ENCODE peak calls at places on chromosomes 2 and 18, in seven cellular contexts. G is K562; H is aorta; B is IMR-90; M is brain microvascular endothelial cell; D is AG04450; P is CD4-positive, alpha-beta memory T cell. V is an unnamed sample.

GRCh38 chr2:216696751-216697560 is 1.6 kb upstream of the IGFBP5 start:
- DNase-seq in G (no peak), M (peak), D (no peak), B (peak), H (no peak), P (no peak), V (peak)

GRCh38 chr2:28648147-28648546 is 103.5 kb upstream of the PPP1CB start:
- DNase-seq in P (no peak), D (no peak), G (no peak), H (peak), B (no peak), M (no peak), V (no peak)

GRCh38 chr2:171319164-171319810 is 114.5 kb downstream of the METTL8 start:
- DNase-seq in H (no peak), P (peak), M (peak), G (no peak), D (no peak), B (peak), V (no peak)

GRCh38 chr2:204625135-204625534 is 79.9 kb downstream of the PARD3B start:
- DNase-seq in M (no peak), H (no peak), D (no peak), G (no peak), B (no peak), P (no peak), V (no peak)

GRCh38 chr2:105961599-105962146 is 217.0 kb downstream of the NCK2 start:
- DNase-seq in B (no peak), M (no peak), H (no peak), P (no peak), G (no peak), D (no peak), V (no peak)

GRCh38 chr18:38966846-38967245 is 1401.2 kb upstream of the CELF4 start:
- DNase-seq in G (no peak), M (peak), H (no peak), B (no peak), P (no peak), D (no peak), V (no peak)

GRCh38 chr18:25349131-25349925 is 2.6 kb downstream of the ZNF521 start:
- DNase-seq in H (peak), D (peak), M (peak), G (no peak), B (peak), P (no peak), V (peak)

GRCh38 chr2:94869131-94869530 is 2.1 kb upstream of the TEKT4 start:
- DNase-seq in M (no peak), B (no peak), D (no peak), H (no peak), G (no peak), P (no peak), V (no peak)

GRCh38 chr18:58176915-58177717 is 133.1 kb downstream of the NEDD4L start:
- DNase-seq in P (no peak), G (no peak), D (peak), H (no peak), M (peak), B (peak), V (no peak)

GRCh38 chr18:48153641-48154481 is 223.4 kb upstream of the SMAD2 start:
- DNase-seq in M (no peak), G (no peak), P (no peak), B (no peak), D (no peak), H (peak), V (no peak)

GRCh38 chr18:4241218-4241617 is 213.9 kb downstream of the DLGAP1 start:
- DNase-seq in P (no peak), D (no peak), B (no peak), H (no peak), M (no peak), G (no peak), V (peak)

GRCh38 chr18:49757513-49758262 is 55.6 kb downstream of the ACAA2 start:
- DNase-seq in B (no peak), D (no peak), H (no peak), M (no peak), G (peak), P (no peak), V (no peak)

GRCh38 chr2:128520787-128521186 is 202.1 kb upstream of the HS6ST1 start:
- DNase-seq in G (no peak), B (no peak), D (no peak), P (no peak), M (peak), H (no peak), V (no peak)

GRCh38 chr18:32049393-32050161 is 31.0 kb downstream of the RNF125 start:
- DNase-seq in P (peak), H (peak), M (no peak), D (no peak), G (no peak), B (no peak), V (no peak)

GRCh38 chr2:237134321-237134720 is 48.6 kb downstream of the COPS8 start:
- DNase-seq in P (no peak), H (no peak), B (no peak), M (no peak), D (no peak), G (no peak), V (no peak)

GRCh38 chr2:110847651-110848050 is 115.3 kb downstream of the ACOXL start:
- DNase-seq in M (no peak), B (no peak), D (no peak), G (no peak), P (no peak), H (no peak), V (no peak)

GRCh38 chr2:131092409-131093065 is 723 bp downstream of the FAM168B start:
- DNase-seq in M (no peak), D (no peak), H (no peak), B (no peak), G (no peak), P (no peak), V (no peak)

GRCh38 chr2:20609995-20610357 is 40.9 kb downstream of the HS1BP3 start:
- DNase-seq in B (no peak), G (no peak), M (no peak), D (no peak), P (no peak), H (no peak), V (no peak)

GRCh38 chr2:168601739-168602138 is 145.7 kb downstream of the CERS6 start:
- DNase-seq in P (no peak), G (no peak), H (no peak), D (no peak), B (no peak), M (no peak), V (no peak)
- H3K27ac ChIP-seq in P (no peak), G (no peak), H (no peak), D (no peak), B (no peak), M (no peak), V (no peak)

DNA sequence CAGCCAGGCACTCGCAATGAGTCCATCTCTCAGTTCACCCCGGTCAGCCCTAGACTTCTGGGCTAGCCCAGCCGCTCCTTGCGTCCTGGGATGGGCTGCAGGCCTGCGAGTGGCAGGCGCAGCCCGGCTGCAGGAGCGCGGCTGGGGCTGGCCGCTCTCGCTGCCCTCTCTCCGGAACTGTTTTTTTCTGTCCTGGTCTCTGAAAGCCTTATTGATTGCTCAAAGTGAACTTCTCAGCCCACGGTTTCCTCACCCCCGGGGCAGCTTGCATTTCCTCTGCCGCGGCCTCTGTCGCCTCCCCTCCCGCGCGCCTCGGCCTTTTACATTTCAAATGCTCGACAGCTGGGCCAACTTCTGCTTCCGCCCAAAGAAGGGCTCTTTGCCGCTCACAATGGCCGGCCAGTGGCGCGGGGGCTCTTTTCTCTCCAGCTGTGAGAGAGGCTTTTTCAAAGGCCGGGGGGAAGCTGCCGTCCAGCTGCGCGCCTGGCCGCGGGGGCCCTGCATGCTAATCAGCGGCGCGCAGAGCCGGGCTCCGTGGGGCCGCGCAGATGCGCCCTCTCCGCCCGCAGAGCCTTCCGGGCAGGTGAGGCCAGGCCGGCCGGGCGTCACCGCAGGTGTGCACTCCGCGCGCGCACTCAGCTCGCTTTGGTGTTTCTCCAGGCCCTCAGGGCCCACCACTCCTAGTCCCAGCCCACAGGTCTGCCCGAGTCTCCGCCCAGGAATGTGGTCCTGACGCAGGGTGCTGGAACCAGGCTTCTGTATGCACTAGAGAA is 513.8 kb downstream of the RNF144A start:
- DNase-seq in M (no peak), D (no peak), P (no peak), H (peak), B (no peak), G (no peak), V (peak)
- H3K27ac ChIP-seq in M (no peak), D (no peak), P (no peak), H (no peak), B (no peak), G (no peak), V (no peak)

GRCh38 chr2:239257511-239257937 is 143.3 kb downstream of the HDAC4 start:
- DNase-seq in B (peak), M (peak), G (peak), P (peak), H (no peak), D (peak), V (peak)

GRCh38 chr2:239258248-239258647 is 142.6 kb downstream of the HDAC4 start:
- DNase-seq in B (no peak), D (no peak), M (no peak), G (no peak), H (no peak), P (no peak), V (no peak)

GRCh38 chr2:239255643-239256042 is 145.2 kb downstream of the HDAC4 start:
- DNase-seq in G (no peak), M (no peak), P (no peak), B (no peak), D (no peak), H (no peak), V (no peak)

GRCh38 chr2:239255218-239255617 is 145.6 kb downstream of the HDAC4 start:
- DNase-seq in M (no peak), D (no peak), H (no peak), P (no peak), B (no peak), G (no peak), V (no peak)

DNA sequence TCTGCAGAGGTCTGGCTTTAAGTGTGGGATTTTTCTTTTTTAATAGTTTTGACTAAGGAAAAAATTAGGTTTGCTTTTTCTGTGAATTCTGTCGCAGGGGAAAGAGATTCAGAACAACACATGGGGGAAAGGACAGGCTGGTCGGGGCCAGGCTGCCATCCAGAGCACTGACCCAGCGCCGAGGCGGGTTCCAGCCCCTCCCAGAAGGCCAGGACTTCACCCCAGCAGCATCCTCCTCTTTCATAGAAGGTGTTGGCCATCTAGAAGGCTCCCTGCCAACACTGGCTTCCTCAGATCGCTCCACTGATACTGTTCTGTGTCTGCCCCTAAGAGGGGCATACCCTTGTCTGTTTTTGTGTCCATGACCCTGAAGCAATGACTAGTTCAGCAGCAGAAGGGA is 144.5 kb downstream of the HDAC4 start:
- DNase-seq in H (no peak), G (no peak), D (no peak), B (no peak), P (no peak), M (no peak), V (no peak)
- H3K27ac ChIP-seq in H (no peak), G (no peak), D (no peak), B (no peak), P (no peak), M (no peak), V (no peak)

DNA sequence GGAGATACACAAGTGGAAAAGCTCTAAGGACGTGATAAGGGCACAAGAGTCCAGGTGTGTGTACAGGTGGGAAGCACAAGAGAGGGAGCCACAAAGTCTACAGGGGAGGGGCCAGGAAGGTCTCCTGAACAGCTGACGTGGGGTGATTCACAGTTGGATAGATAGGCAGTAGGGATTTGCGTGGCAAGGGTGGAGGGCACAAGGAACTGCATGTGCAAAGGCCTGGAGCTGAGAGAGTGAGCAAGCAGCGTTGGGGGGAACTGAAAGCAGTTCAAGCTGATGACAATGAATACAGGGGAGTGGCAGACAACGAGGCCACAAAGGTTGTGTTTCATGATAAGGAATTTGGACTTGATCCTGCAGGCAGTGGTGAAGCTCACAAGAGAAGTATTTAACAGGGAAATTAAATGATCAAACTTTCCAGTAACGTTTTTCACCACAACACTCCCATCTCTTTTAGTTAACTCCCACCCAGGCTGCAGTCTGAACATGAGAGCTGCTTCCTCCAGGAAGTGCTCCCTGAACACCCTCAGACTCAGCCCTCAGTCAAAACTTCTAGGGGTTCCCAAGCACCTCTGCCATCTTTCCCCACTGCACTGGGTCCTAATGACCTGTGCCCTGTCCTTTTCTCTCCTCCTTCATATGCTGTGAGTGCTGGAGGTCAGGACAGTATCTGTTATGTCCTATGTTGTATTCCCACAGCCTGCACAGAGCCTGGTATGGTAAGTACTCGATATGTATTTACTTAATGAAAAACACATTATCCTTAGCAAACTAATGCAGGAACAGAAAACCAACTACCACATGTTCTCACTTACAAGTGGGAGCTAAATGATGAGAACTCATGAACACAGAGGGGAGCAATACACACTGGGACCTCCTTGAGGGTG is 49.0 kb upstream of the ASPRV1 start:
- DNase-seq in P (no peak), M (no peak), G (peak), D (no peak), H (no peak), B (no peak), V (peak)
- H3K27ac ChIP-seq in P (no peak), M (no peak), G (peak), D (no peak), H (no peak), B (no peak), V (no peak)

GRCh38 chr2:62713837-62714236 is 8.3 kb downstream of the EHBP1 start:
- DNase-seq in B (peak), H (no peak), M (no peak), P (no peak), D (no peak), G (no peak), V (peak)

GRCh38 chr2:62719757-62720156 is 14.2 kb downstream of the EHBP1 start:
- DNase-seq in M (no peak), P (no peak), D (no peak), H (no peak), G (no peak), B (no peak), V (no peak)

GRCh38 chr2:62718225-62718822 is 12.8 kb downstream of the EHBP1 start:
- DNase-seq in G (no peak), M (no peak), B (no peak), D (no peak), P (no peak), H (no peak), V (no peak)

GRCh38 chr2:62717503-62718081 is 12.1 kb downstream of the EHBP1 start:
- DNase-seq in G (no peak), B (no peak), D (no peak), H (no peak), P (no peak), M (no peak), V (no peak)

GRCh38 chr2:62716768-62717167 is 11.3 kb downstream of the EHBP1 start:
- DNase-seq in B (no peak), H (no peak), M (no peak), G (no peak), P (no peak), D (no peak), V (no peak)
- H3K27ac ChIP-seq in B (no peak), H (no peak), M (no peak), G (no peak), P (no peak), D (no peak), V (no peak)

DNA sequence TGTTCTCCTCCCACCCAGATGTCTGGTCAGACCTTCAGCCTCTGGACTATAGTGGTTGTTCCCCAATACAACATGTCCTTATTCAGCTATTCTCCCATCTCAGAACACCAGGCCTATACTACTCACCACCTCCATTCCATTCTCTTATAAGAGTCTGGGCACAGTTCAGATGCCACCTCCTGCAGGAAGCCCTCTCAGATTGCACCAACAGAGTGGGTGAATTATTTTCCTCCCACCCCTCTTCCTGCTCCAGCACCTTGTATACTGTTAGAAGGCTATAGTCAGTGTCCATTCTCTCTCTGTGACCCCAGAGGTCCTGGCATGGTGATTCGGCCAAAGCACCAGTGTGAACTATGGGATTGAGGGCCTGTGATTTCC is 204.6 kb downstream of the GLI2 start:
- DNase-seq in G (no peak), H (no peak), P (no peak), B (no peak), M (no peak), D (no peak), V (no peak)
- H3K27ac ChIP-seq in G (no peak), H (no peak), P (no peak), B (peak), M (peak), D (peak), V (no peak)

DNA sequence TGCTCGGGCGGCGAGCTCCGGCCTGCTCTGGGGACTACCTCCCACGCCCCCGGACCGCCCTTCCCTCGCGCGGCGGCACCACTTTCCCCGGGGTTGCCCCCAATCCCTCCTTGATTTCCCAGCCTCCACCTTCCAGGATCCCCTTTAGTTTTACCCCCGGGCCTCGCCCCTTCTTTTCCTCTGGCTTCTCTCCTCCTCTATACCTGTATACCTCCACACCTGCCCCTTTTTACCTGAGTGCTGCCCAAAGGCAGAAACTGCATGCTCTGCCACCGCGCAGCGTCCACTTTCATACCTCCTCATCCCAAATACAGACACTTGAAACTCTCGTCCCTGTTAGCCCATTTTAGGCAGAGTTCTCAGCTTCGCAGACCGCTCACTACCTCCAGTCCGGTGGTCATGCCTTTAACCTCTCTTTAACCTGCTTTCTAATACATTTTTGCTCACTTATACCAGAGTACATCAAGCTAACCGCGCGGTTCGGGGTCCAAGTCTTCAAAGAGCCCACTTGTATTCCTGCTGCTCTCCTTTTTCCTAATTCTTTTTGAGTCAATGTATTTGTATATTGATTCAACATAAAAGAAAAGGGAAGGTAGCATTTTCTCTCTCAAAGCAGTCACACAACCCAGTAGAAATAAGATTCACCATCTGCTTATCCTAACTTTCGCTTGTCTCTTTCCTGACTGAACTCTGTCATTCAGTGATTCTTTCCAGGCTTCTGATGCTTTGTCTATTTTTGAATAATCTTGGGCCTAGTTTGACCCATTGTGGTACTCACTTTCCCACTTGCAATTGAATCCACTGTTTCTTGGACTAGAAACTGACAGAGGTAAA is 900 bp downstream of the SPOPL start:
- DNase-seq in D (no peak), P (no peak), H (no peak), M (no peak), G (no peak), B (no peak), V (peak)
- H3K27ac ChIP-seq in D (peak), P (peak), H (peak), M (peak), G (peak), B (peak), V (peak)

GRCh38 chr2:64192080-64192479 is 47.9 kb upstream of the PELI1 start:
- DNase-seq in P (no peak), D (no peak), H (no peak), M (no peak), G (no peak), B (no peak), V (no peak)
- H3K27ac ChIP-seq in P (no peak), D (no peak), H (no peak), M (no peak), G (no peak), B (no peak), V (no peak)

V was measured in cardiac muscle cell.